ENCODE peak calls at places on chromosomes 11 and 22, in five cellular contexts. J, I, F, W and U are unnamed samples.

GRCh38 chr11:7251836-7252682 is at the start of gene SYT9:
- DNase-seq in I (peak), J (peak), W (peak), F (peak), U (peak)

GRCh38 chr22:50105529-50106100 is 15.8 kb downstream of the MOV10L1 start:
- DNase-seq in F (no peak), I (no peak), J (no peak), W (no peak), U (peak)

GRCh38 chr11:44960200-44960845 is 9.6 kb upstream of the TP53I11 start:
- DNase-seq in I (no peak), W (no peak), J (no peak), F (peak), U (no peak)

GRCh38 chr11:5737091-5737490 is 843 bp downstream of the OR56B1 start:
- DNase-seq in I (no peak), J (peak), F (peak), W (no peak), U (no peak)

GRCh38 chr11:126355926-126356897 is 726 bp downstream of the ST3GAL4 start:
- DNase-seq in F (peak), W (no peak), I (peak), J (no peak), U (peak)

GRCh38 chr11:102546427-102546826 is 15.9 kb upstream of the MMP7 start:
- DNase-seq in J (no peak), W (no peak), F (no peak), I (no peak), U (no peak)

GRCh38 chr11:70433966-70434812 is 35.9 kb downstream of the CTTN start:
- DNase-seq in J (no peak), W (no peak), F (no peak), I (no peak), U (no peak)

GRCh38 chr11:71284525-71285092 is 32.2 kb upstream of the SHANK2 start:
- DNase-seq in J (no peak), F (no peak), W (no peak), I (no peak), U (no peak)

GRCh38 chr11:118659956-118660645 is 19.3 kb downstream of the TREH start:
- DNase-seq in J (no peak), I (peak), W (no peak), F (no peak), U (no peak)

GRCh38 chr22:41152902-41153301 is 52.2 kb upstream of the L3MBTL2 start:
- DNase-seq in J (no peak), I (no peak), F (no peak), W (no peak), U (no peak)

GRCh38 chr11:126280595-126280994 is 2.3 kb upstream of the TIRAP start:
- DNase-seq in W (no peak), J (no peak), I (no peak), F (no peak), U (no peak)

GRCh38 chr11:12757416-12757815 is 83.2 kb downstream of the TEAD1 start:
- DNase-seq in I (no peak), F (peak), J (no peak), W (no peak), U (no peak)

GRCh38 chr11:126702987-126703386 is 297.6 kb downstream of the KIRREL3 start:
- DNase-seq in W (no peak), F (no peak), J (no peak), I (no peak), U (no peak)

GRCh38 chr11:47225552-47226137 is 10.9 kb downstream of the DDB2 start:
- DNase-seq in F (no peak), J (no peak), W (no peak), I (no peak), U (peak)

GRCh38 chr11:108496643-108497256 is 1.4 kb downstream of the POGLUT3 start:
- DNase-seq in I (no peak), W (no peak), J (peak), F (peak), U (peak)

GRCh38 chr11:9726313-9727022 is 62.6 kb downstream of the SWAP70 start:
- DNase-seq in I (no peak), W (no peak), F (peak), J (peak), U (peak)

GRCh38 chr11:77201991-77202841 is 74.2 kb downstream of the MYO7A start:
- DNase-seq in I (peak), W (no peak), F (no peak), J (no peak), U (no peak)

GRCh38 chr22:29369460-29369859 is 18.9 kb downstream of the AP1B1 start:
- DNase-seq in I (peak), W (no peak), J (peak), F (peak), U (peak)

GRCh38 chr11:6635082-6635932 is 16.1 kb upstream of the TPP1 start:
- DNase-seq in I (no peak), J (no peak), F (peak), W (no peak), U (peak)

GRCh38 chr11:8253566-8253965 is 10.1 kb downstream of the LMO1 start:
- DNase-seq in I (no peak), W (no peak), F (no peak), J (no peak), U (no peak)

DNA sequence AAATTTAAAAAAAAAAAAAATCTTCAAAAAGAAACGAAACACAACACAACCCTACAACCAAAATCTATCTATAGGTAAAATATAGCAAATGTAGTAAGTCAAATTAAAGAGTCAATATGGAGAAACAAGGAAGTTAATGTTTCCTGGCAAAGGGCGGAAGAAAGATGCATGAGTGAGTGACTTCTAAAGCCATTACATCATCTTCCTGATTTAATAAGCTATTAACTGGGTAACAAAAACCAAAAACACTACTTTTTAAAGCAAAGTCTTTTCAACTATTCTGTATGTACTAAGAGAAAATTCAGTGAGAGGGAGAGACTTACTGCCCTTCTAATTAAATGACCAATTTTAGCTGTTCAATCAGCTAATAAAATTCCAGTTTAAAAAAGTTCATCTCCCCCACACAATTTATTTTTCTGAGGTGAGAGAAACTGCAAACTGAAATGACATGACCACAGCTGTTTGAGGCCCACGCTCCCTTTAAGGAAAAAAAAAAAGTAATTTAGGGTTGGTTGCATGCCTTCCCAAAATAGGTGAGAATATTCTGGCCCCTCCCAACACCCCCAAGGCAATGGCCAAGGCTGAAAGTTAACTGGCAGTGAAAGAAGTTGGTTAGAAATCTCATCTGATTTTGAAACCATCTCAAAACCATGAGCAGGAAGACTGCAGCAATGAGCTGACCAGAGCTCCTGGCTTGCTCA is 5.9 kb downstream of the SF1 start:
- DNase-seq in W (no peak), J (no peak), I (peak), F (peak), U (no peak)
- H3K27ac ChIP-seq in W (no peak), J (no peak), I (no peak), F (peak), U (peak)

DNA sequence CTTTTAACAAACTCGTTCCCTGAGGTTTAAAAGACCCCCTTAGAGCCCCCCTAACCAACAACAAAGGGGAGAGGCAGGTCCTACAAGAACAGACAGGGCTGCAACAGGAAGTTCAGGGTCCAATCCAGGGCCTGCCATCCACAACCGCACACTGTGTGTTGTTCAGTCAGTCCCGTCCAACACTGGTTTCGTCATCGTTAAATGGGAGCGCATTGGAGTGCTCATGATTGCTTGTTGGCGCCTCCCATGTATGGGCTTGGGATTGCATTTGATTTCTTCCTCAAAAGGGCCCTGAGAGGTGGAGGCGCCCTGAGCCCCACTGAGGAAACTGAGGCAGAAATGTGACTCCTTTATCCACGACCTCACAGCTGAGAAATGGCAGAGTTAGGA is 174.1 kb downstream of the MN1 start:
- DNase-seq in J (no peak), F (peak), W (no peak), I (no peak), U (peak)
- H3K27ac ChIP-seq in J (no peak), F (no peak), W (no peak), I (no peak), U (no peak)

GRCh38 chr11:122046438-122046837 is 69.6 kb downstream of the BLID start:
- DNase-seq in J (no peak), F (no peak), W (no peak), I (no peak), U (no peak)
- H3K27ac ChIP-seq in J (peak), F (peak), W (no peak), I (peak), U (no peak)

GRCh38 chr22:43152001-43152354 is 619 bp downstream of the TSPO start:
- DNase-seq in I (no peak), W (no peak), F (no peak), J (no peak), U (no peak)
- H3K27ac ChIP-seq in I (no peak), W (peak), F (peak), J (peak), U (peak)

DNA sequence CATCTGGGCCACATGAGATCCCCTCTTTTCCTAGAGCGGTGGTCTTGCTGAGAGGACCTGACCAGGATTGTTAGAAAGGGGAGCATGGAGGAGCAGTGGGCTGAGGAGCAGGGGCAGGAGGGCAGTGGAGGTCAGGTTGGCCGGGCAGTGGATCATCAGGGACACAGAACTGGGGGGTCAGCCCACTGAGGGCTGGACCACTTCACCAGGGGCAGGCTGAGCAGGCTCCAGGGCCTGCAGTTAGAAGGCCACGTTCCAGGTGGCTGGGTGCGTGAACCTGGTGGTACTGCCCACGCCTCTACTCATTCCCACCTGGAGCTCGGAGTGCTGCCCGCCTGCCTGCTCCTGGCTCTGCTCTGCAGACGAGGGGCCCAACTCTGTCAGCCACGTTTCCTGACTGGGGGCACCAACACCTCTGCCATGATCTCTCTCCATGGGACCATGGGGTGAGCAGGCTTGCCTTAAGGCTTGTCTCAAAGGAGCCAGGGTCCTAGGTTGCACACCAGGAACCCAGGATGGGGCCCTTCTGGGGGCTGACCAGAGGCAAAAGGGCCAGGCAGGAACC is 9.7 kb downstream of the MRGPRF start:
- DNase-seq in W (no peak), J (no peak), I (peak), F (no peak), U (no peak)
- H3K27ac ChIP-seq in W (no peak), J (no peak), I (peak), F (no peak), U (no peak)